ENCODE peak calls at places on chromosomes 3 and 15, in five cellular contexts. One of them, this sample, is unnamed.

GRCh38 chr3:156605686-156606605 is 51.0 kb upstream of the SSR3 start:
- DNase-seq in cardiac fibroblast: peak
- DNase-seq in upper lobe of right lung: peak
- DNase-seq in activated B cell treated with CpG ODN at 0.5 μM for 24 hours: no peak
- DNase-seq in stimulated activated CD8-positive, alpha-beta memory T cell treated with anti-CD3 and anti-CD28 coated beads, Interleukin-12 subunit alpha, Interleukin-12 subunit beta, amount 100 ng/mL, for 4 hours: no peak
- DNase-seq in this sample: no peak

GRCh38 chr3:4983739-4984510 is 4.7 kb downstream of the BHLHE40 start:
- DNase-seq in cardiac fibroblast: peak
- DNase-seq in upper lobe of right lung: no peak
- DNase-seq in activated B cell treated with CpG ODN at 0.5 μM for 24 hours: peak
- DNase-seq in stimulated activated CD8-positive, alpha-beta memory T cell treated with anti-CD3 and anti-CD28 coated beads, Interleukin-12 subunit alpha, Interleukin-12 subunit beta, amount 100 ng/mL, for 4 hours: peak
- DNase-seq in this sample: no peak

GRCh38 chr3:14383753-14384152 is 18.7 kb upstream of the SLC6A6 start:
- DNase-seq in cardiac fibroblast: no peak
- DNase-seq in upper lobe of right lung: no peak
- DNase-seq in activated B cell treated with CpG ODN at 0.5 μM for 24 hours: no peak
- DNase-seq in stimulated activated CD8-positive, alpha-beta memory T cell treated with anti-CD3 and anti-CD28 coated beads, Interleukin-12 subunit alpha, Interleukin-12 subunit beta, amount 100 ng/mL, for 4 hours: no peak
- DNase-seq in this sample: no peak

GRCh38 chr3:11641683-11642407 is 1.9 kb downstream of the VGLL4 start:
- DNase-seq in cardiac fibroblast: peak
- DNase-seq in upper lobe of right lung: no peak
- DNase-seq in activated B cell treated with CpG ODN at 0.5 μM for 24 hours: no peak
- DNase-seq in stimulated activated CD8-positive, alpha-beta memory T cell treated with anti-CD3 and anti-CD28 coated beads, Interleukin-12 subunit alpha, Interleukin-12 subunit beta, amount 100 ng/mL, for 4 hours: no peak
- DNase-seq in this sample: no peak

GRCh38 chr3:186075931-186076567 is 32.8 kb downstream of the ETV5 start:
- DNase-seq in cardiac fibroblast: no peak
- DNase-seq in upper lobe of right lung: no peak
- DNase-seq in activated B cell treated with CpG ODN at 0.5 μM for 24 hours: no peak
- DNase-seq in stimulated activated CD8-positive, alpha-beta memory T cell treated with anti-CD3 and anti-CD28 coated beads, Interleukin-12 subunit alpha, Interleukin-12 subunit beta, amount 100 ng/mL, for 4 hours: no peak
- DNase-seq in this sample: no peak

GRCh38 chr3:184241447-184242296 is 7.1 kb downstream of the ALG3 start:
- DNase-seq in cardiac fibroblast: peak
- DNase-seq in upper lobe of right lung: peak
- DNase-seq in activated B cell treated with CpG ODN at 0.5 μM for 24 hours: no peak
- DNase-seq in stimulated activated CD8-positive, alpha-beta memory T cell treated with anti-CD3 and anti-CD28 coated beads, Interleukin-12 subunit alpha, Interleukin-12 subunit beta, amount 100 ng/mL, for 4 hours: no peak
- DNase-seq in this sample: no peak

GRCh38 chr3:113070226-113071220 is 79.7 kb downstream of the GTPBP8 start:
- DNase-seq in cardiac fibroblast: peak
- DNase-seq in upper lobe of right lung: no peak
- DNase-seq in activated B cell treated with CpG ODN at 0.5 μM for 24 hours: no peak
- DNase-seq in stimulated activated CD8-positive, alpha-beta memory T cell treated with anti-CD3 and anti-CD28 coated beads, Interleukin-12 subunit alpha, Interleukin-12 subunit beta, amount 100 ng/mL, for 4 hours: no peak
- DNase-seq in this sample: no peak

GRCh38 chr3:47394867-47395266 is 14.0 kb downstream of the PTPN23 start:
- DNase-seq in cardiac fibroblast: no peak
- DNase-seq in upper lobe of right lung: no peak
- DNase-seq in activated B cell treated with CpG ODN at 0.5 μM for 24 hours: no peak
- DNase-seq in stimulated activated CD8-positive, alpha-beta memory T cell treated with anti-CD3 and anti-CD28 coated beads, Interleukin-12 subunit alpha, Interleukin-12 subunit beta, amount 100 ng/mL, for 4 hours: no peak
- DNase-seq in this sample: no peak

GRCh38 chr3:196772102-196772501 is 32.4 kb downstream of the PAK2 start:
- DNase-seq in cardiac fibroblast: no peak
- DNase-seq in upper lobe of right lung: no peak
- DNase-seq in activated B cell treated with CpG ODN at 0.5 μM for 24 hours: no peak
- DNase-seq in stimulated activated CD8-positive, alpha-beta memory T cell treated with anti-CD3 and anti-CD28 coated beads, Interleukin-12 subunit alpha, Interleukin-12 subunit beta, amount 100 ng/mL, for 4 hours: no peak
- DNase-seq in this sample: no peak

GRCh38 chr15:37425541-37425940 is 325.2 kb upstream of the MEIS2 start:
- DNase-seq in cardiac fibroblast: no peak
- DNase-seq in upper lobe of right lung: no peak
- DNase-seq in activated B cell treated with CpG ODN at 0.5 μM for 24 hours: no peak
- DNase-seq in stimulated activated CD8-positive, alpha-beta memory T cell treated with anti-CD3 and anti-CD28 coated beads, Interleukin-12 subunit alpha, Interleukin-12 subunit beta, amount 100 ng/mL, for 4 hours: no peak
- DNase-seq in this sample: no peak

GRCh38 chr3:69115731-69116130 is 6.7 kb downstream of the LMOD3 start:
- DNase-seq in cardiac fibroblast: no peak
- DNase-seq in upper lobe of right lung: no peak
- DNase-seq in activated B cell treated with CpG ODN at 0.5 μM for 24 hours: no peak
- DNase-seq in stimulated activated CD8-positive, alpha-beta memory T cell treated with anti-CD3 and anti-CD28 coated beads, Interleukin-12 subunit alpha, Interleukin-12 subunit beta, amount 100 ng/mL, for 4 hours: no peak
- DNase-seq in this sample: no peak

GRCh38 chr3:42855547-42856380 is 19.9 kb downstream of the CYP8B1 start:
- DNase-seq in cardiac fibroblast: no peak
- DNase-seq in upper lobe of right lung: no peak
- DNase-seq in activated B cell treated with CpG ODN at 0.5 μM for 24 hours: peak
- DNase-seq in stimulated activated CD8-positive, alpha-beta memory T cell treated with anti-CD3 and anti-CD28 coated beads, Interleukin-12 subunit alpha, Interleukin-12 subunit beta, amount 100 ng/mL, for 4 hours: no peak
- DNase-seq in this sample: no peak

GRCh38 chr15:35168464-35168863 is 83.4 kb upstream of the NANOGP8 start:
- DNase-seq in cardiac fibroblast: peak
- DNase-seq in upper lobe of right lung: no peak
- DNase-seq in activated B cell treated with CpG ODN at 0.5 μM for 24 hours: no peak
- DNase-seq in stimulated activated CD8-positive, alpha-beta memory T cell treated with anti-CD3 and anti-CD28 coated beads, Interleukin-12 subunit alpha, Interleukin-12 subunit beta, amount 100 ng/mL, for 4 hours: no peak
- DNase-seq in this sample: no peak

GRCh38 chr3:15405448-15406050 is 21.8 kb downstream of the METTL6 start:
- DNase-seq in cardiac fibroblast: peak
- DNase-seq in upper lobe of right lung: no peak
- DNase-seq in activated B cell treated with CpG ODN at 0.5 μM for 24 hours: no peak
- DNase-seq in stimulated activated CD8-positive, alpha-beta memory T cell treated with anti-CD3 and anti-CD28 coated beads, Interleukin-12 subunit alpha, Interleukin-12 subunit beta, amount 100 ng/mL, for 4 hours: no peak
- DNase-seq in this sample: no peak

GRCh38 chr3:55296035-55296434 is 191.1 kb downstream of the WNT5A start:
- DNase-seq in cardiac fibroblast: peak
- DNase-seq in upper lobe of right lung: no peak
- DNase-seq in activated B cell treated with CpG ODN at 0.5 μM for 24 hours: no peak
- DNase-seq in stimulated activated CD8-positive, alpha-beta memory T cell treated with anti-CD3 and anti-CD28 coated beads, Interleukin-12 subunit alpha, Interleukin-12 subunit beta, amount 100 ng/mL, for 4 hours: no peak
- DNase-seq in this sample: no peak

GRCh38 chr3:10653866-10654611 is 148.7 kb upstream of the ATP2B2 start:
- DNase-seq in cardiac fibroblast: no peak
- DNase-seq in upper lobe of right lung: no peak
- DNase-seq in activated B cell treated with CpG ODN at 0.5 μM for 24 hours: no peak
- DNase-seq in stimulated activated CD8-positive, alpha-beta memory T cell treated with anti-CD3 and anti-CD28 coated beads, Interleukin-12 subunit alpha, Interleukin-12 subunit beta, amount 100 ng/mL, for 4 hours: no peak
- DNase-seq in this sample: no peak

GRCh38 chr3:187281191-187281714 is 10.3 kb downstream of the MASP1 start:
- DNase-seq in cardiac fibroblast: peak
- DNase-seq in upper lobe of right lung: no peak
- DNase-seq in activated B cell treated with CpG ODN at 0.5 μM for 24 hours: no peak
- DNase-seq in stimulated activated CD8-positive, alpha-beta memory T cell treated with anti-CD3 and anti-CD28 coated beads, Interleukin-12 subunit alpha, Interleukin-12 subunit beta, amount 100 ng/mL, for 4 hours: no peak
- DNase-seq in this sample: no peak

GRCh38 chr15:54298396-54298795 is 320.2 kb downstream of the UNC13C start:
- DNase-seq in cardiac fibroblast: no peak
- DNase-seq in upper lobe of right lung: no peak
- DNase-seq in activated B cell treated with CpG ODN at 0.5 μM for 24 hours: no peak
- DNase-seq in stimulated activated CD8-positive, alpha-beta memory T cell treated with anti-CD3 and anti-CD28 coated beads, Interleukin-12 subunit alpha, Interleukin-12 subunit beta, amount 100 ng/mL, for 4 hours: no peak
- DNase-seq in this sample: no peak

GRCh38 chr3:191263850-191264249 is 64.8 kb downstream of the OSTN start:
- DNase-seq in cardiac fibroblast: no peak
- DNase-seq in upper lobe of right lung: no peak
- DNase-seq in activated B cell treated with CpG ODN at 0.5 μM for 24 hours: no peak
- DNase-seq in stimulated activated CD8-positive, alpha-beta memory T cell treated with anti-CD3 and anti-CD28 coated beads, Interleukin-12 subunit alpha, Interleukin-12 subunit beta, amount 100 ng/mL, for 4 hours: no peak
- DNase-seq in this sample: no peak

GRCh38 chr3:160755776-160756304 is at the start of gene PPM1L:
- DNase-seq in cardiac fibroblast: peak
- DNase-seq in upper lobe of right lung: peak
- DNase-seq in activated B cell treated with CpG ODN at 0.5 μM for 24 hours: peak
- DNase-seq in stimulated activated CD8-positive, alpha-beta memory T cell treated with anti-CD3 and anti-CD28 coated beads, Interleukin-12 subunit alpha, Interleukin-12 subunit beta, amount 100 ng/mL, for 4 hours: peak
- DNase-seq in this sample: peak

GRCh38 chr15:75036269-75036668 is 12.9 kb downstream of the PPCDC start:
- DNase-seq in cardiac fibroblast: no peak
- DNase-seq in upper lobe of right lung: no peak
- DNase-seq in activated B cell treated with CpG ODN at 0.5 μM for 24 hours: no peak
- DNase-seq in stimulated activated CD8-positive, alpha-beta memory T cell treated with anti-CD3 and anti-CD28 coated beads, Interleukin-12 subunit alpha, Interleukin-12 subunit beta, amount 100 ng/mL, for 4 hours: no peak
- DNase-seq in this sample: no peak

GRCh38 chr3:171950373-171950772 is 89.0 kb upstream of the FNDC3B start:
- DNase-seq in cardiac fibroblast: peak
- DNase-seq in upper lobe of right lung: no peak
- DNase-seq in activated B cell treated with CpG ODN at 0.5 μM for 24 hours: no peak
- DNase-seq in stimulated activated CD8-positive, alpha-beta memory T cell treated with anti-CD3 and anti-CD28 coated beads, Interleukin-12 subunit alpha, Interleukin-12 subunit beta, amount 100 ng/mL, for 4 hours: no peak
- DNase-seq in this sample: no peak

GRCh38 chr15:99059010-99059981 is 45.6 kb upstream of the SYNM start:
- DNase-seq in cardiac fibroblast: peak
- DNase-seq in upper lobe of right lung: peak
- DNase-seq in activated B cell treated with CpG ODN at 0.5 μM for 24 hours: peak
- DNase-seq in stimulated activated CD8-positive, alpha-beta memory T cell treated with anti-CD3 and anti-CD28 coated beads, Interleukin-12 subunit alpha, Interleukin-12 subunit beta, amount 100 ng/mL, for 4 hours: peak
- DNase-seq in this sample: peak

GRCh38 chr3:63625161-63625560 is 27.3 kb upstream of the SNTN start:
- DNase-seq in cardiac fibroblast: peak
- DNase-seq in upper lobe of right lung: no peak
- DNase-seq in activated B cell treated with CpG ODN at 0.5 μM for 24 hours: no peak
- DNase-seq in stimulated activated CD8-positive, alpha-beta memory T cell treated with anti-CD3 and anti-CD28 coated beads, Interleukin-12 subunit alpha, Interleukin-12 subunit beta, amount 100 ng/mL, for 4 hours: no peak
- DNase-seq in this sample: no peak

GRCh38 chr3:198043149-198043548 is 83.1 kb downstream of the LMLN start:
- DNase-seq in cardiac fibroblast: no peak
- DNase-seq in upper lobe of right lung: peak
- DNase-seq in activated B cell treated with CpG ODN at 0.5 μM for 24 hours: no peak
- DNase-seq in stimulated activated CD8-positive, alpha-beta memory T cell treated with anti-CD3 and anti-CD28 coated beads, Interleukin-12 subunit alpha, Interleukin-12 subunit beta, amount 100 ng/mL, for 4 hours: no peak
- DNase-seq in this sample: no peak

GRCh38 chr15:72680931-72681330 is 5.1 kb downstream of the HIGD2B start:
- DNase-seq in cardiac fibroblast: no peak
- DNase-seq in upper lobe of right lung: no peak
- DNase-seq in activated B cell treated with CpG ODN at 0.5 μM for 24 hours: no peak
- DNase-seq in stimulated activated CD8-positive, alpha-beta memory T cell treated with anti-CD3 and anti-CD28 coated beads, Interleukin-12 subunit alpha, Interleukin-12 subunit beta, amount 100 ng/mL, for 4 hours: no peak
- DNase-seq in this sample: no peak

GRCh38 chr3:119469378-119470189 is 821 bp downstream of the POGLUT1 start:
- DNase-seq in cardiac fibroblast: peak
- DNase-seq in upper lobe of right lung: no peak
- DNase-seq in activated B cell treated with CpG ODN at 0.5 μM for 24 hours: no peak
- DNase-seq in stimulated activated CD8-positive, alpha-beta memory T cell treated with anti-CD3 and anti-CD28 coated beads, Interleukin-12 subunit alpha, Interleukin-12 subunit beta, amount 100 ng/mL, for 4 hours: no peak
- DNase-seq in this sample: no peak

GRCh38 chr3:154614078-154614477 is 184.1 kb upstream of the GPR149 start:
- DNase-seq in cardiac fibroblast: no peak
- DNase-seq in upper lobe of right lung: no peak
- DNase-seq in activated B cell treated with CpG ODN at 0.5 μM for 24 hours: no peak
- DNase-seq in stimulated activated CD8-positive, alpha-beta memory T cell treated with anti-CD3 and anti-CD28 coated beads, Interleukin-12 subunit alpha, Interleukin-12 subunit beta, amount 100 ng/mL, for 4 hours: no peak
- DNase-seq in this sample: no peak

GRCh38 chr3:128551872-128552271 is 58.9 kb upstream of the GATA2 start:
- DNase-seq in cardiac fibroblast: peak
- DNase-seq in upper lobe of right lung: no peak
- DNase-seq in activated B cell treated with CpG ODN at 0.5 μM for 24 hours: no peak
- DNase-seq in stimulated activated CD8-positive, alpha-beta memory T cell treated with anti-CD3 and anti-CD28 coated beads, Interleukin-12 subunit alpha, Interleukin-12 subunit beta, amount 100 ng/mL, for 4 hours: no peak
- DNase-seq in this sample: peak

GRCh38 chr3:173660645-173661299 is 263.2 kb downstream of the NLGN1 start:
- DNase-seq in cardiac fibroblast: peak
- DNase-seq in upper lobe of right lung: no peak
- DNase-seq in activated B cell treated with CpG ODN at 0.5 μM for 24 hours: no peak
- DNase-seq in stimulated activated CD8-positive, alpha-beta memory T cell treated with anti-CD3 and anti-CD28 coated beads, Interleukin-12 subunit alpha, Interleukin-12 subunit beta, amount 100 ng/mL, for 4 hours: no peak
- DNase-seq in this sample: no peak

GRCh38 chr3:35422826-35423601 is 216.3 kb upstream of the ARPP21 start:
- DNase-seq in cardiac fibroblast: peak
- DNase-seq in upper lobe of right lung: no peak
- DNase-seq in activated B cell treated with CpG ODN at 0.5 μM for 24 hours: no peak
- DNase-seq in stimulated activated CD8-positive, alpha-beta memory T cell treated with anti-CD3 and anti-CD28 coated beads, Interleukin-12 subunit alpha, Interleukin-12 subunit beta, amount 100 ng/mL, for 4 hours: no peak
- DNase-seq in this sample: no peak

GRCh38 chr3:47427866-47428265 is 47.0 kb downstream of the PTPN23 start:
- DNase-seq in cardiac fibroblast: no peak
- DNase-seq in upper lobe of right lung: no peak
- DNase-seq in activated B cell treated with CpG ODN at 0.5 μM for 24 hours: no peak
- DNase-seq in stimulated activated CD8-positive, alpha-beta memory T cell treated with anti-CD3 and anti-CD28 coated beads, Interleukin-12 subunit alpha, Interleukin-12 subunit beta, amount 100 ng/mL, for 4 hours: no peak
- DNase-seq in this sample: no peak

GRCh38 chr15:45635191-45635638 is 386 bp downstream of the SQOR start:
- DNase-seq in cardiac fibroblast: peak
- DNase-seq in upper lobe of right lung: peak
- DNase-seq in activated B cell treated with CpG ODN at 0.5 μM for 24 hours: peak
- DNase-seq in stimulated activated CD8-positive, alpha-beta memory T cell treated with anti-CD3 and anti-CD28 coated beads, Interleukin-12 subunit alpha, Interleukin-12 subunit beta, amount 100 ng/mL, for 4 hours: peak
- DNase-seq in this sample: peak

GRCh38 chr3:42666577-42666998 is 13.1 kb downstream of the ZBTB47 start:
- DNase-seq in cardiac fibroblast: no peak
- DNase-seq in upper lobe of right lung: no peak
- DNase-seq in activated B cell treated with CpG ODN at 0.5 μM for 24 hours: no peak
- DNase-seq in stimulated activated CD8-positive, alpha-beta memory T cell treated with anti-CD3 and anti-CD28 coated beads, Interleukin-12 subunit alpha, Interleukin-12 subunit beta, amount 100 ng/mL, for 4 hours: no peak
- DNase-seq in this sample: peak